ENCODE peak calls at places on chromosomes 4 and X, in four cellular contexts. V is GM12878, J is PC-3, U is right atrium auricular region. T is an unnamed sample.

GRCh38 chr4:176002007-176002623 is 63.5 kb upstream of the WDR17 start:
- DNase-seq in V (no peak), J (peak), U (no peak), T (no peak)

GRCh38 chr4:169229571-169230028 is 41.2 kb downstream of the SH3RF1 start:
- DNase-seq in V (no peak), J (peak), U (no peak), T (peak)

GRCh38 chr4:81468685-81469084 is 3.0 kb downstream of the RASGEF1B start:
- DNase-seq in V (no peak), J (no peak), U (no peak), T (no peak)

GRCh38 chrX:74434336-74434735 is 13.0 kb downstream of the SLC16A2 start:
- DNase-seq in V (no peak), J (no peak), U (no peak), T (no peak)

GRCh38 chr4:54428940-54429339 is 199.8 kb downstream of the PDGFRA start:
- DNase-seq in V (no peak), J (no peak), U (no peak), T (no peak)

GRCh38 chr4:78622253-78622979 is 70.8 kb downstream of the ANXA3 start:
- DNase-seq in V (no peak), J (peak), U (no peak), T (peak)

GRCh38 chr4:158042591-158043030 is 130.2 kb downstream of the GASK1B start:
- DNase-seq in V (no peak), J (peak), U (no peak), T (no peak)

GRCh38 chr4:116588783-116589182 is 496.6 kb downstream of the TRAM1L1 start:
- DNase-seq in V (no peak), J (no peak), U (no peak), T (no peak)

GRCh38 chr4:30525662-30526061 is 194.5 kb upstream of the PCDH7 start:
- DNase-seq in V (no peak), J (no peak), U (no peak), T (no peak)

DNA sequence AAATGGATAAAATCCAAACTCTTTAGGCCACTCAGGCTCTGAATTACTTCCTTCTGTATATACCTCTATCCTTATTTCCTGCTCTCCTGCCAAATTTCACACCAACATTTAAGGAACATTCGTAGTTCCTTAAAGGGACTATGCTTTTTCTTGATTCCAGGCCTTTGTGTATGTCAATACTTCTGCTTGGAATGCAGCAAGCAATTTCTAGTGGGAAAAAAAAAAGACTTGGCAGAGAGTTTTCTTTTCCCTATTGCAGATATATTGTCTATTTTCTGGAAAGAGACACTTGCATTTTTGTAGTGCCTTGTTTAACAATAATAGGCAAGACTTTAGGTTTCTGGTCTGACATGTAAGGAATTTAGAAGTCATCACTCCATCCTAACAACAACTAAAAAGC is 1.9 kb upstream of the ADH5 start:
- DNase-seq in V (no peak), J (no peak), U (no peak), T (no peak)
- H3K4me3 ChIP-seq in V (no peak), J (no peak), U (no peak), T (no peak)

DNA sequence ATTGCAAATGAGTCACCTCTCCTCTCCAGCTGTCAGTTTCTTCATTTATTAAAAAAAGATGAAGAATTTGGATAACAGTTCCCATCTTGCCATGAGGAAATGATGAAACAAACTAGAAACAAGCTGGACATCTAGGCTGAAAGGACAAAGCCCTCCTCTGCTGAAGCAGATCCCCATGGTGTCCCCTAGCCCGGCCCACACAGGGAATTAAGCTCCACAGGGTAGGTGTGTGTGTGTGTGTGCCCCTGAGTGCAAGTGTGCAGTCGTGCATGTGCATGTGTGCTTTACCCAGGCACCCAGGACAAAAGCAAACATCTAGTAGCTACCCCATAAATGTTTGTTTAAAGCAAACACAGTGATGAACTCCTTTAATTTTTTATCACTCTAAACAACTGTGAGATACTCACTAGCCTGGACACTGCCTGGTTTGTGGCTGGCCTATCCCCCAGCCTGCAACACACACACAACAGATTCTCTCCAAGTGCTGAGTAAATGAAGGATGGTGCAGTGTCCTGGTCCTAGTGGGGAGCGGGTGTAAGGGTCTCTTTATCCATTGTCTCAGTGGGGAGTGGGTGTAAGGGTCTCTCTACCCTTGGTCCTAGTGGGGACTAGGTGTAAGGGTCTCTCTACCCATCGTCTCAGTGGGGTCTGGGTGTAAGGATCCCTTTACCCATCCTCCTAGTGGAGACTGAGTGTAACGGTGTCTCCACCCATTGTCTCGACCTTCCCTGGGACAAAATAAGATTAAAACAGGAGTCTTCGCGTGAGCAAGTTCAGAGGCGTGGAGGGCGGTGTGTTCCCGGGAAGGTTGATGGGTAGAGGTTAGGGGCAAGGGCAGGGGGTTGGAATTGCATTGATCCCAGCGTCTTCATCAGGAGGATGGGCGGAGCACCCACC is 688 bp upstream of the EVC start:
- DNase-seq in V (no peak), J (peak), U (no peak), T (peak)
- H3K27ac ChIP-seq in V (peak), J (peak), U (peak), T (peak)

GRCh38 chr4:99403380-99404194 is 31.6 kb downstream of the ADH7 start:
- DNase-seq in V (peak), J (no peak), U (no peak), T (no peak)
- H3K4me3 ChIP-seq in V (peak), J (no peak), U (no peak), T (no peak)

GRCh38 chr4:111985386-111985890 is 159.8 kb upstream of the FAM241A start:
- DNase-seq in V (no peak), J (no peak), U (no peak), T (no peak)
- H3K27ac ChIP-seq in V (no peak), J (no peak), U (peak), T (no peak)

DNA sequence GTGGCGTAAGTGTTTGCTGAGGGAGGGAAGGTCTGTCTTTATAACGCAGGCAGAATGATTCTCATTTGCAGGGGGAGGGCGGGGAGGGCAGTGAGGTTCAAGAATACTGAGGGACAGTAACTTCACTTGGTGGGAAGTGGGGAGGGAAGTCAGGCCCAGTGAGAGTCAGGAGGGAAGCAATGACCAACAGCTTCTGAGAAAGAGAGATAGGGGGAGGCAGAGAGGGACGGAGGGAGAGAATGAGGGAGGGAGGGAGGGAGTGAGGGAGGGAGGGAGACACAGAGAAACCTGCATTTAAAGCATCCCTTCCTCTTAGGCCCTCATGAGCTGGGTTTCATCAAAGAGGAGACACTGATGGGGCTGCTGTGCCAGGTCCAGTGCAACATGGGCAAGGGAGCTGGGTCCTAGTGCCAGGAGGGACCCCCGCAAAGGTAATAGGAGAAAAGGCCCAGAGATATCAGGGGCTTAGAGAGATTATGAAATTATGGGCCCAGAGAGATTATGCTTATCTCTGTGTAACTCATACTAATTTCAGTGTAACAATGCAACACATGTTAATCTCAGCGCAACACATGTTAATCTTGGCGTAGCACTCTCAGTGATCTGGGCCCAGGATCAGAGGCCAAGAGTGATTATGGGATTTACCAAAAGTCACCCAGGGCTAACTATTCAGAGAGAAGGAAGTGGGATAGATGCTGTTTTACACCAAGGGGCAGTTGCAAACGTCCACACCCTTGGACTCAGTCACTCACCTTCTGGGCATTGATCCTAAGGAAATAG is 112.1 kb downstream of the DRD5 start:
- DNase-seq in V (no peak), J (no peak), U (no peak), T (no peak)
- H3K4me3 ChIP-seq in V (no peak), J (no peak), U (no peak), T (no peak)